ENCODE peak calls at places on chromosomes 16 and 17, in five cellular contexts. Q, V, R, D and L are unnamed samples.

GRCh38 chr17:55666810-55667209 is 55.9 kb downstream of the TMEM100 start:
- DNase-seq in V (no peak), D (no peak), R (no peak), Q (no peak), L (no peak)

GRCh38 chr17:74825952-74826713 is 33.6 kb downstream of the GRIN2C start:
- DNase-seq in D (no peak), R (no peak), V (no peak), Q (no peak), L (no peak)

GRCh38 chr17:60947100-60947499 is 269.4 kb downstream of the BCAS3 start:
- DNase-seq in Q (peak; percentile 30), D (no peak), R (no peak), V (peak; percentile 86), L (no peak)

GRCh38 chr16:11708421-11708820 is 34.2 kb downstream of the TXNDC11 start:
- DNase-seq in D (no peak), R (no peak), Q (no peak), V (peak; percentile 66), L (no peak)

GRCh38 chr17:68089881-68090280 is 54.3 kb downstream of the KPNA2 start:
- DNase-seq in D (peak; percentile 12), V (peak; percentile 24), Q (peak; percentile 84), R (peak; percentile 78), L (peak; percentile 72)

GRCh38 chr16:17160285-17160854 is 310.4 kb downstream of the XYLT1 start:
- DNase-seq in Q (no peak), V (peak; percentile 45), R (no peak), D (no peak), L (no peak)

GRCh38 chr17:1714980-1715802 is 5.0 kb upstream of the TLCD2 start:
- DNase-seq in Q (peak; percentile 86), R (peak; percentile 84), V (peak; percentile 88), D (peak; percentile 87), L (peak; percentile 45)

GRCh38 chr17:76957600-76958464 is 89.6 kb downstream of the MGAT5B start:
- DNase-seq in V (peak; percentile 21), Q (no peak), D (no peak), R (no peak), L (no peak)

GRCh38 chr16:89324056-89325010 is 106.8 kb downstream of the ZNF778 start:
- DNase-seq in R (no peak), D (no peak), V (peak; percentile 92), Q (peak; percentile 20), L (no peak)

GRCh38 chr17:18261146-18261515 is 669 bp downstream of the MIEF2 start:
- DNase-seq in Q (peak; percentile 79), R (peak; percentile 93), D (peak; percentile 73), V (peak; percentile 44), L (no peak)

GRCh38 chr17:80455328-80455710 is 21.1 kb downstream of the NPTX1 start:
- DNase-seq in Q (peak; percentile 54), V (peak; percentile 46), D (no peak), R (no peak), L (peak; percentile 34)

GRCh38 chr16:72923757-72924156 is 124.2 kb downstream of the ZFHX3 start:
- DNase-seq in Q (no peak), R (no peak), D (no peak), V (no peak), L (no peak)

GRCh38 chr16:9612267-9612666 is 520.8 kb downstream of the HAPSTR1 start:
- DNase-seq in D (no peak), V (no peak), R (no peak), Q (no peak), L (no peak)

GRCh38 chr17:49715221-49715620 is 7.5 kb upstream of the SLC35B1 start:
- DNase-seq in R (no peak), D (no peak), V (no peak), Q (no peak), L (no peak)

GRCh38 chr17:57294629-57295501 is 38.5 kb downstream of the MSI2 start:
- DNase-seq in R (peak; percentile 31), V (peak; percentile 41), Q (peak; percentile 44), D (peak; percentile 16), L (peak; percentile 94)

GRCh38 chr17:32020943-32021617 is 13.9 kb downstream of the LRRC37B start:
- DNase-seq in V (no peak), Q (no peak), D (no peak), R (no peak), L (no peak)

GRCh38 chr17:43427362-43428043 is 28.7 kb downstream of the ARL4D start:
- DNase-seq in R (no peak), D (no peak), V (no peak), Q (no peak), L (no peak)

GRCh38 chr16:22232277-22233049 is 26.4 kb downstream of the EEF2K start:
- DNase-seq in Q (peak; percentile 89), V (peak; percentile 72), D (peak; percentile 72), R (peak; percentile 94), L (peak; percentile 92)

GRCh38 chr16:75506567-75506966 is 11.3 kb upstream of the CHST6 start:
- DNase-seq in R (peak; percentile 87), Q (peak; percentile 89), D (peak; percentile 93), V (peak; percentile 59), L (peak; percentile 73)

GRCh38 chr17:38459556-38459955 is 31.3 kb downstream of the ARHGAP23 start:
- DNase-seq in V (no peak), R (no peak), Q (no peak), D (no peak), L (no peak)

GRCh38 chr16:84451781-84452180 is 52.7 kb downstream of the MEAK7 start:
- DNase-seq in D (no peak), R (no peak), V (no peak), Q (no peak), L (no peak)

GRCh38 chr16:85819711-85820110 is 20.2 kb downstream of the COX4I1 start:
- DNase-seq in V (no peak), Q (no peak), R (no peak), D (no peak), L (no peak)

GRCh38 chr16:48099455-48099854 is 56.3 kb downstream of the ABCC12 start:
- DNase-seq in D (no peak), V (no peak), Q (peak; percentile 20), R (no peak), L (peak; percentile 49)

GRCh38 chr17:77174928-77175720 is 34.4 kb downstream of the SEC14L1 start:
- DNase-seq in Q (no peak), D (peak; percentile 36), V (no peak), R (no peak), L (no peak)

GRCh38 chr16:85462405-85463227 is 150.5 kb upstream of the GSE1 start:
- DNase-seq in D (no peak), V (no peak), R (no peak), Q (no peak), L (no peak)

GRCh38 chr16:15897834-15898254 is 9.4 kb upstream of the CEP20 start:
- DNase-seq in Q (peak; percentile 38), V (peak; percentile 79), D (peak; percentile 48), R (no peak), L (no peak)

GRCh38 chr17:52147872-52148271 is 10.6 kb downstream of the CA10 start:
- DNase-seq in Q (peak; percentile 36), V (no peak), D (peak; percentile 85), R (no peak), L (no peak)

GRCh38 chr17:58531661-58532554 is 17.5 kb upstream of the MTMR4 start:
- DNase-seq in Q (peak; percentile 56), R (no peak), V (peak; percentile 21), D (peak; percentile 29), L (no peak)

GRCh38 chr17:40086150-40087044 is 14.0 kb downstream of the NR1D1 start:
- DNase-seq in R (no peak), V (no peak), Q (peak; percentile 42), D (no peak), L (no peak)

GRCh38 chr16:47064775-47065174 is 79.0 kb downstream of the NETO2 start:
- DNase-seq in R (no peak), V (no peak), Q (no peak), D (no peak), L (no peak)

GRCh38 chr17:40559954-40560591 is 5.2 kb downstream of the CCR7 start:
- DNase-seq in R (peak; percentile 79), Q (peak; percentile 90), D (peak; percentile 90), V (peak; percentile 94), L (peak; percentile 79)

GRCh38 chr17:38403491-38403890 is 24.8 kb upstream of the ARHGAP23 start:
- DNase-seq in V (peak; percentile 20), Q (no peak), D (no peak), R (no peak), L (no peak)

GRCh38 chr16:97822-98221 is 19.8 kb downstream of the MPG start:
- DNase-seq in R (no peak), D (no peak), Q (no peak), V (peak; percentile 53), L (no peak)

GRCh38 chr17:39925282-39926134 is 1.9 kb downstream of the ORMDL3 start:
- DNase-seq in R (no peak), D (no peak), Q (no peak), V (no peak), L (no peak)

GRCh38 chr17:1040216-1040600 is 43.3 kb downstream of the TIMM22 start:
- DNase-seq in Q (no peak), D (no peak), R (no peak), V (no peak), L (no peak)

GRCh38 chr16:380837-381787 is 666 bp downstream of the PGAP6 start:
- DNase-seq in Q (no peak), V (peak; percentile 10), R (no peak), D (no peak), L (no peak)

GRCh38 chr17:60390881-60391418 is 983 bp downstream of the USP32 start:
- DNase-seq in D (peak; percentile 36), Q (peak; percentile 47), V (peak; percentile 33), R (no peak), L (no peak)

GRCh38 chr16:57562066-57562465 is 19.6 kb downstream of the ADGRG5 start:
- DNase-seq in V (no peak), Q (no peak), R (no peak), D (no peak), L (no peak)

DNA sequence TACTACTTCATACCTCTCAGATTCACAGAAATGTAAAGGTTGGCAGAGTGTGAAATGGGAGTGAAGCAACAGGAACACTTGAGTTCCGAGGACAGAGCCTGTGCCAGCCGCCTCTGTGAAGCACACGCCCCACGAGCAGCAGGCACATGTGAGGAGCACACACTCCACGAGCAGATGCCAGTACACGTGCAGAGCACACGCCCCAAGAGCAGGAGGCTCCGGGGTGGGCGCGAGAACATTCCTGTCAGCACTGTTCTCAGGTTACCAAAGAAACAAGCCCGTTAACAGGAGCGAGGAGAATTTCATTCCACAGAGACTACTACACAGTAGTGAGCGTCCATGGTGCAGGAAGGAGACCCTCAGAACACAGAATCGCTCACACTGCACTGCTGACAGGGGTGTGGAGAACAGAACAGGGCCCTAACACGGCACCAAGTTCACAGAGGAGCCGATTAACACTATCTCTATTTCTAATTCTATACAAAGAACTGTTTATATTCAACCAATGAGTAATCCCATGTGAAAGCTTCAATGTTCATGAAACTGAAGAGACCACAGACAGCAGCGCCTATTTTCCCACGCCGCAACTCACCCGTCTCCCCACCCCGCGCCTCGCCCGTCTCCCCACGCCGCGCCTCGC is 40.1 kb downstream of the KLHDC4 start:
- DNase-seq in Q (no peak), D (no peak), R (no peak), V (peak; percentile 74), L (no peak)
- H3K4me2 ChIP-seq in Q (no peak overlapping the region), D (no peak overlapping the region), R (no peak overlapping the region), V (no peak overlapping the region), L (no peak overlapping the region)

GRCh38 chr16:55062446-55062845 is 131.8 kb downstream of the IRX5 start:
- DNase-seq in D (no peak), R (no peak), V (peak; percentile 4), Q (no peak), L (no peak)
- H3K4me2 ChIP-seq in D (no peak overlapping the region), R (no peak overlapping the region), V (no peak overlapping the region), Q (no peak overlapping the region), L (no peak overlapping the region)

GRCh38 chr17:8277317-8277716 is 11.2 kb upstream of the RANGRF start:
- DNase-seq in D (no peak), R (no peak), V (no peak), Q (no peak), L (no peak)
- H3K4me2 ChIP-seq in D (no peak overlapping the region), R (no peak overlapping the region), V (no peak overlapping the region), Q (no peak overlapping the region), L (no peak overlapping the region)

GRCh38 chr17:48601184-48601527 is 3.6 kb downstream of the HOXB6 start:
- DNase-seq in D (no peak), R (no peak), V (no peak), Q (no peak), L (no peak)
- H3K4me2 ChIP-seq in D (no peak overlapping the region), R (no peak overlapping the region), V (no peak overlapping the region), Q (peak overlapping the region; percentile 95), L (peak overlapping the region; percentile 82)